ENCODE peak calls at places on chromosomes 13 and 19, in four cellular contexts. One of them, this sample, is unnamed.

GRCh38 chr19:32387701-32388392 is 17.7 kb upstream of the DPY19L3 start:
- DNase-seq in Ammon's horn: no peak
- DNase-seq in mucosa of descending colon: peak; percentile 71
- DNase-seq in stimulated activated CD4-positive, alpha-beta T cell treated with anti-CD3 and anti-CD28 coated beads, Interleukin-15, amount 100 ng/mL, for 48 hours: no peak
- DNase-seq in this sample: no peak

GRCh38 chr19:33143897-33144405 is 12.0 kb downstream of the WDR88 start:
- DNase-seq in stimulated activated CD4-positive, alpha-beta T cell treated with anti-CD3 and anti-CD28 coated beads, Interleukin-15, amount 100 ng/mL, for 48 hours: peak; percentile 52
- DNase-seq in mucosa of descending colon: peak; percentile 75
- DNase-seq in Ammon's horn: peak; percentile 79
- DNase-seq in this sample: peak; percentile 18

GRCh38 chr13:23715762-23716235 is 145.6 kb downstream of the TNFRSF19 start:
- DNase-seq in Ammon's horn: no peak
- DNase-seq in stimulated activated CD4-positive, alpha-beta T cell treated with anti-CD3 and anti-CD28 coated beads, Interleukin-15, amount 100 ng/mL, for 48 hours: no peak
- DNase-seq in mucosa of descending colon: peak; percentile 13
- DNase-seq in this sample: no peak

GRCh38 chr19:7759156-7759555 is 3.9 kb upstream of the CLEC4M start:
- DNase-seq in Ammon's horn: no peak
- DNase-seq in stimulated activated CD4-positive, alpha-beta T cell treated with anti-CD3 and anti-CD28 coated beads, Interleukin-15, amount 100 ng/mL, for 48 hours: no peak
- DNase-seq in mucosa of descending colon: no peak
- DNase-seq in this sample: no peak

GRCh38 chr19:2266183-2266993 is 10.2 kb upstream of the JSRP1 start:
- DNase-seq in Ammon's horn: peak; percentile 85
- DNase-seq in mucosa of descending colon: peak; percentile 94
- DNase-seq in stimulated activated CD4-positive, alpha-beta T cell treated with anti-CD3 and anti-CD28 coated beads, Interleukin-15, amount 100 ng/mL, for 48 hours: no peak
- DNase-seq in this sample: no peak

GRCh38 chr13:33284016-33284415 is 1.5 kb downstream of the STARD13 start:
- DNase-seq in mucosa of descending colon: no peak
- DNase-seq in stimulated activated CD4-positive, alpha-beta T cell treated with anti-CD3 and anti-CD28 coated beads, Interleukin-15, amount 100 ng/mL, for 48 hours: no peak
- DNase-seq in Ammon's horn: no peak
- DNase-seq in this sample: no peak

GRCh38 chr19:48959341-48960239 is 4.9 kb downstream of the BAX start:
- DNase-seq in stimulated activated CD4-positive, alpha-beta T cell treated with anti-CD3 and anti-CD28 coated beads, Interleukin-15, amount 100 ng/mL, for 48 hours: no peak
- DNase-seq in mucosa of descending colon: no peak
- DNase-seq in Ammon's horn: no peak
- DNase-seq in this sample: no peak

GRCh38 chr13:103335226-103335625 is 269.0 kb upstream of the SLC10A2 start:
- DNase-seq in mucosa of descending colon: no peak
- DNase-seq in stimulated activated CD4-positive, alpha-beta T cell treated with anti-CD3 and anti-CD28 coated beads, Interleukin-15, amount 100 ng/mL, for 48 hours: no peak
- DNase-seq in Ammon's horn: no peak
- DNase-seq in this sample: no peak

GRCh38 chr13:41019027-41019487 is at the start of gene ELF1:
- DNase-seq in Ammon's horn: peak; percentile 60
- DNase-seq in stimulated activated CD4-positive, alpha-beta T cell treated with anti-CD3 and anti-CD28 coated beads, Interleukin-15, amount 100 ng/mL, for 48 hours: peak; percentile 25
- DNase-seq in mucosa of descending colon: peak; percentile 83
- DNase-seq in this sample: no peak

GRCh38 chr13:46553521-46553885 is 533 bp downstream of the LRCH1 start:
- DNase-seq in stimulated activated CD4-positive, alpha-beta T cell treated with anti-CD3 and anti-CD28 coated beads, Interleukin-15, amount 100 ng/mL, for 48 hours: no peak
- DNase-seq in Ammon's horn: no peak
- DNase-seq in mucosa of descending colon: peak; percentile 41
- DNase-seq in this sample: no peak

GRCh38 chr13:32039488-32040013 is 8.0 kb downstream of the FRY start:
- DNase-seq in Ammon's horn: peak; percentile 16
- DNase-seq in stimulated activated CD4-positive, alpha-beta T cell treated with anti-CD3 and anti-CD28 coated beads, Interleukin-15, amount 100 ng/mL, for 48 hours: no peak
- DNase-seq in mucosa of descending colon: no peak
- DNase-seq in this sample: no peak

GRCh38 chr19:41397086-41398041 is at the start of the genes BCKDHA and EXOSC5:
- DNase-seq in mucosa of descending colon: peak; percentile 100
- DNase-seq in stimulated activated CD4-positive, alpha-beta T cell treated with anti-CD3 and anti-CD28 coated beads, Interleukin-15, amount 100 ng/mL, for 48 hours: peak; percentile 99
- DNase-seq in Ammon's horn: peak; percentile 99
- DNase-seq in this sample: peak; percentile 99

GRCh38 chr19:46803555-46803954 is 15.2 kb upstream of the SLC1A5 start:
- DNase-seq in Ammon's horn: no peak
- DNase-seq in mucosa of descending colon: peak; percentile 33
- DNase-seq in stimulated activated CD4-positive, alpha-beta T cell treated with anti-CD3 and anti-CD28 coated beads, Interleukin-15, amount 100 ng/mL, for 48 hours: no peak
- DNase-seq in this sample: no peak

GRCh38 chr13:36030670-36031331 is 100.4 kb downstream of the DCLK1 start:
- DNase-seq in stimulated activated CD4-positive, alpha-beta T cell treated with anti-CD3 and anti-CD28 coated beads, Interleukin-15, amount 100 ng/mL, for 48 hours: no peak
- DNase-seq in mucosa of descending colon: no peak
- DNase-seq in Ammon's horn: peak; percentile 20
- DNase-seq in this sample: peak; percentile 51

GRCh38 chr19:47848871-47849473 is 10.1 kb upstream of the TPRX2 start:
- DNase-seq in stimulated activated CD4-positive, alpha-beta T cell treated with anti-CD3 and anti-CD28 coated beads, Interleukin-15, amount 100 ng/mL, for 48 hours: peak; percentile 31
- DNase-seq in mucosa of descending colon: peak; percentile 15
- DNase-seq in Ammon's horn: no peak
- DNase-seq in this sample: no peak

GRCh38 chr19:49427855-49428546 is 2.8 kb downstream of the GFY start:
- DNase-seq in Ammon's horn: no peak
- DNase-seq in mucosa of descending colon: no peak
- DNase-seq in stimulated activated CD4-positive, alpha-beta T cell treated with anti-CD3 and anti-CD28 coated beads, Interleukin-15, amount 100 ng/mL, for 48 hours: no peak
- DNase-seq in this sample: no peak

GRCh38 chr13:65600702-65601101 is 1629.4 kb downstream of the PCDH9 start:
- DNase-seq in mucosa of descending colon: no peak
- DNase-seq in Ammon's horn: no peak
- DNase-seq in stimulated activated CD4-positive, alpha-beta T cell treated with anti-CD3 and anti-CD28 coated beads, Interleukin-15, amount 100 ng/mL, for 48 hours: no peak
- DNase-seq in this sample: no peak

GRCh38 chr19:55210120-55210493 is 806 bp upstream of the PTPRH start:
- DNase-seq in stimulated activated CD4-positive, alpha-beta T cell treated with anti-CD3 and anti-CD28 coated beads, Interleukin-15, amount 100 ng/mL, for 48 hours: no peak
- DNase-seq in mucosa of descending colon: no peak
- DNase-seq in Ammon's horn: no peak
- DNase-seq in this sample: no peak

GRCh38 chr13:31756346-31756745 is 17.0 kb downstream of the RXFP2 start:
- DNase-seq in stimulated activated CD4-positive, alpha-beta T cell treated with anti-CD3 and anti-CD28 coated beads, Interleukin-15, amount 100 ng/mL, for 48 hours: no peak
- DNase-seq in Ammon's horn: no peak
- DNase-seq in mucosa of descending colon: no peak
- DNase-seq in this sample: no peak

GRCh38 chr13:46386996-46387851 is at the start of gene RUBCNL:
- DNase-seq in mucosa of descending colon: peak; percentile 77
- DNase-seq in Ammon's horn: peak; percentile 66
- DNase-seq in stimulated activated CD4-positive, alpha-beta T cell treated with anti-CD3 and anti-CD28 coated beads, Interleukin-15, amount 100 ng/mL, for 48 hours: peak; percentile 25
- DNase-seq in this sample: no peak

GRCh38 chr13:87128006-87128405 is 543.2 kb upstream of the SLITRK5 start:
- DNase-seq in stimulated activated CD4-positive, alpha-beta T cell treated with anti-CD3 and anti-CD28 coated beads, Interleukin-15, amount 100 ng/mL, for 48 hours: no peak
- DNase-seq in mucosa of descending colon: no peak
- DNase-seq in Ammon's horn: peak; percentile 74
- DNase-seq in this sample: no peak

GRCh38 chr19:14554382-14554812 is 17.5 kb downstream of the NDUFB7 start:
- DNase-seq in stimulated activated CD4-positive, alpha-beta T cell treated with anti-CD3 and anti-CD28 coated beads, Interleukin-15, amount 100 ng/mL, for 48 hours: no peak
- DNase-seq in mucosa of descending colon: peak; percentile 37
- DNase-seq in Ammon's horn: peak; percentile 66
- DNase-seq in this sample: peak; percentile 18

GRCh38 chr19:3671680-3672574 is 28.3 kb downstream of the PIP5K1C start:
- DNase-seq in mucosa of descending colon: no peak
- DNase-seq in stimulated activated CD4-positive, alpha-beta T cell treated with anti-CD3 and anti-CD28 coated beads, Interleukin-15, amount 100 ng/mL, for 48 hours: peak; percentile 33
- DNase-seq in Ammon's horn: no peak
- DNase-seq in this sample: no peak

GRCh38 chr19:40549007-40549708 is 27.5 kb upstream of the SHKBP1 start:
- DNase-seq in Ammon's horn: peak; percentile 60
- DNase-seq in mucosa of descending colon: peak; percentile 75
- DNase-seq in stimulated activated CD4-positive, alpha-beta T cell treated with anti-CD3 and anti-CD28 coated beads, Interleukin-15, amount 100 ng/mL, for 48 hours: peak; percentile 78
- DNase-seq in this sample: no peak

GRCh38 chr13:100673831-100674362 is 698 bp downstream of the TMTC4 start:
- DNase-seq in Ammon's horn: peak; percentile 53
- DNase-seq in mucosa of descending colon: peak; percentile 48
- DNase-seq in stimulated activated CD4-positive, alpha-beta T cell treated with anti-CD3 and anti-CD28 coated beads, Interleukin-15, amount 100 ng/mL, for 48 hours: peak; percentile 17
- DNase-seq in this sample: peak; percentile 53

GRCh38 chr19:1183543-1184172 is 9.6 kb upstream of the SBNO2 start:
- DNase-seq in Ammon's horn: no peak
- DNase-seq in stimulated activated CD4-positive, alpha-beta T cell treated with anti-CD3 and anti-CD28 coated beads, Interleukin-15, amount 100 ng/mL, for 48 hours: no peak
- DNase-seq in mucosa of descending colon: no peak
- DNase-seq in this sample: no peak

GRCh38 chr19:40217027-40217810 is 965 bp downstream of the TTC9B start:
- DNase-seq in mucosa of descending colon: peak; percentile 70
- DNase-seq in stimulated activated CD4-positive, alpha-beta T cell treated with anti-CD3 and anti-CD28 coated beads, Interleukin-15, amount 100 ng/mL, for 48 hours: no peak
- DNase-seq in Ammon's horn: no peak
- DNase-seq in this sample: no peak

GRCh38 chr13:113664751-113665581 is 2.1 kb upstream of the GRK1 start:
- DNase-seq in Ammon's horn: no peak
- DNase-seq in stimulated activated CD4-positive, alpha-beta T cell treated with anti-CD3 and anti-CD28 coated beads, Interleukin-15, amount 100 ng/mL, for 48 hours: no peak
- DNase-seq in mucosa of descending colon: peak; percentile 27
- DNase-seq in this sample: no peak

GRCh38 chr19:15185188-15185587 is 15.6 kb downstream of the NOTCH3 start:
- DNase-seq in stimulated activated CD4-positive, alpha-beta T cell treated with anti-CD3 and anti-CD28 coated beads, Interleukin-15, amount 100 ng/mL, for 48 hours: no peak
- DNase-seq in mucosa of descending colon: no peak
- DNase-seq in Ammon's horn: no peak
- DNase-seq in this sample: no peak

GRCh38 chr13:49444517-49445395 is 682 bp downstream of the SETDB2 start:
- DNase-seq in stimulated activated CD4-positive, alpha-beta T cell treated with anti-CD3 and anti-CD28 coated beads, Interleukin-15, amount 100 ng/mL, for 48 hours: peak; percentile 2
- DNase-seq in Ammon's horn: peak; percentile 41
- DNase-seq in mucosa of descending colon: peak; percentile 55
- DNase-seq in this sample: no peak

GRCh38 chr13:20035130-20035529 is 76.6 kb downstream of the ZMYM2 start:
- DNase-seq in Ammon's horn: no peak
- DNase-seq in stimulated activated CD4-positive, alpha-beta T cell treated with anti-CD3 and anti-CD28 coated beads, Interleukin-15, amount 100 ng/mL, for 48 hours: no peak
- DNase-seq in mucosa of descending colon: no peak
- DNase-seq in this sample: no peak

GRCh38 chr13:108227651-108228272 is 9.6 kb downstream of the ABHD13 start:
- DNase-seq in Ammon's horn: peak; percentile 59
- DNase-seq in stimulated activated CD4-positive, alpha-beta T cell treated with anti-CD3 and anti-CD28 coated beads, Interleukin-15, amount 100 ng/mL, for 48 hours: no peak
- DNase-seq in mucosa of descending colon: peak; percentile 60
- DNase-seq in this sample: no peak

GRCh38 chr19:32357720-32358119 is 12.3 kb downstream of the ZNF507 start:
- DNase-seq in stimulated activated CD4-positive, alpha-beta T cell treated with anti-CD3 and anti-CD28 coated beads, Interleukin-15, amount 100 ng/mL, for 48 hours: no peak
- DNase-seq in Ammon's horn: no peak
- DNase-seq in mucosa of descending colon: no peak
- DNase-seq in this sample: no peak